ENCODE peak calls at places on chromosomes 6 and 20, in nine cellular contexts. K, N, A, B, U, T, H, I and P are unnamed samples.

GRCh38 chr20:59726196-59726595 is 121.9 kb downstream of the PHACTR3 start:
- DNase-seq in I (no peak), U (no peak), B (no peak), T (no peak), A (no peak), H (no peak), K (no peak), N (no peak), P (no peak)

GRCh38 chr6:142945071-142945445 is at the start of gene HIVEP2:
- DNase-seq in U (peak), K (peak), A (peak), I (peak), H (peak), T (peak), B (peak), N (peak), P (peak)

GRCh38 chr6:127069659-127070279 is 48.7 kb upstream of the RSPO3 start:
- DNase-seq in N (peak), H (no peak), B (no peak), I (no peak), A (peak), T (no peak), K (no peak), U (no peak), P (no peak)

GRCh38 chr6:170025341-170026271 is 265.3 kb downstream of the DLL1 start:
- DNase-seq in A (no peak), B (peak), I (peak), N (no peak), K (no peak), U (peak), T (peak), H (no peak), P (no peak)

GRCh38 chr6:130136803-130137202 is 85.9 kb downstream of the SAMD3 start:
- DNase-seq in I (no peak), B (no peak), T (no peak), K (no peak), H (no peak), A (no peak), U (no peak), N (no peak), P (no peak)

GRCh38 chr6:781350-781961 is 88.5 kb upstream of the EXOC2 start:
- DNase-seq in A (no peak), B (no peak), U (no peak), I (no peak), T (no peak), H (no peak), N (peak), K (no peak), P (no peak)

GRCh38 chr6:96157018-96157565 is 141.3 kb downstream of the FUT9 start:
- DNase-seq in B (no peak), N (no peak), U (no peak), H (no peak), T (no peak), A (no peak), I (no peak), K (no peak), P (no peak)

GRCh38 chr6:89313006-89313405 is 2.1 kb downstream of the GABRR2 start:
- DNase-seq in I (no peak), K (no peak), U (no peak), N (no peak), H (no peak), T (no peak), A (no peak), B (no peak), P (no peak)

GRCh38 chr6:133918208-133918930 is 29.5 kb downstream of the TCF21 start:
- DNase-seq in U (no peak), I (no peak), A (no peak), T (no peak), N (no peak), B (peak), H (no peak), K (no peak), P (no peak)

GRCh38 chr20:61927193-61927825 is 138.4 kb downstream of the TAF4 start:
- DNase-seq in U (no peak), N (no peak), H (peak), T (peak), I (peak), B (no peak), A (no peak), K (no peak), P (no peak)

GRCh38 chr6:56866917-56867522 is 87.9 kb upstream of the BEND6 start:
- DNase-seq in K (no peak), T (no peak), A (peak), N (no peak), I (no peak), U (no peak), B (no peak), H (no peak), P (no peak)

GRCh38 chr20:9884061-9884460 is 45.2 kb upstream of the PAK5 start:
- DNase-seq in I (no peak), K (no peak), H (no peak), A (no peak), T (no peak), U (no peak), N (no peak), B (no peak), P (no peak)

GRCh38 chr6:73631849-73632248 is 21.9 kb downstream of the SLC17A5 start:
- DNase-seq in B (no peak), I (no peak), U (no peak), H (no peak), K (no peak), N (no peak), A (no peak), T (no peak), P (no peak)

GRCh38 chr20:60658661-60659060 is 593.4 kb upstream of the CDH4 start:
- DNase-seq in I (no peak), K (no peak), H (no peak), B (no peak), T (no peak), U (no peak), A (no peak), N (no peak), P (no peak)

GRCh38 chr6:148507774-148508173 is 165.1 kb downstream of the SASH1 start:
- DNase-seq in A (no peak), I (no peak), U (no peak), N (no peak), H (no peak), K (no peak), B (no peak), T (no peak), P (no peak)

GRCh38 chr6:28336284-28337024 is 506 bp upstream of the ZSCAN31 start:
- DNase-seq in K (peak), N (peak), H (no peak), T (no peak), A (no peak), U (no peak), B (peak), I (no peak), P (no peak)

GRCh38 chr6:42817910-42818309 is 36.1 kb downstream of the BICRAL start:
- DNase-seq in K (no peak), B (no peak), I (no peak), H (no peak), T (no peak), A (no peak), N (no peak), U (no peak), P (no peak)

GRCh38 chr6:22147983-22148797 is 148.6 kb downstream of the PRL start:
- DNase-seq in I (no peak), H (no peak), N (no peak), T (no peak), A (peak), U (no peak), K (peak), B (no peak), P (no peak)

GRCh38 chr6:23106951-23107350 is 537.6 kb downstream of the HDGFL1 start:
- DNase-seq in I (no peak), N (no peak), B (no peak), A (no peak), H (no peak), K (no peak), U (no peak), T (no peak), P (no peak)

GRCh38 chr6:53793318-53793975 is 1.4 kb upstream of the LRRC1 start:
- DNase-seq in U (peak), I (no peak), T (no peak), K (peak), N (no peak), B (peak), A (peak), H (no peak), P (no peak)

GRCh38 chr6:116447496-116448011 is 13.6 kb upstream of the CALHM6 start:
- DNase-seq in H (no peak), U (no peak), K (no peak), A (peak), N (no peak), I (no peak), B (no peak), T (no peak), P (no peak)

GRCh38 chr20:53757472-53757913 is 163.9 kb upstream of the ZNF217 start:
- DNase-seq in U (no peak), K (no peak), I (no peak), B (no peak), H (no peak), N (no peak), A (no peak), T (no peak), P (no peak)

GRCh38 chr6:38158762-38159350 is 339.3 kb downstream of the ZFAND3 start:
- DNase-seq in N (no peak), H (no peak), I (no peak), K (no peak), B (no peak), U (no peak), A (no peak), T (peak), P (no peak)

GRCh38 chr20:33832113-33832853 is 21.1 kb downstream of the CHMP4B start:
- DNase-seq in A (no peak), T (no peak), N (no peak), H (no peak), U (no peak), I (no peak), K (no peak), B (peak), P (no peak)

GRCh38 chr6:74181471-74181870 is 485.5 kb downstream of the CD109 start:
- DNase-seq in H (no peak), U (no peak), I (no peak), A (no peak), T (no peak), B (no peak), N (no peak), K (no peak), P (no peak)

GRCh38 chr6:136750821-136751220 is 41.5 kb downstream of the MAP3K5 start:
- DNase-seq in N (no peak), H (no peak), T (no peak), I (no peak), U (no peak), K (no peak), B (no peak), A (no peak), P (no peak)
- H3K27ac ChIP-seq in N (no peak), H (no peak), T (no peak), I (peak), U (no peak), K (peak), B (no peak), A (no peak), P (peak)

GRCh38 chr20:41141153-41141815 is 3.9 kb downstream of the PLCG1 start:
- DNase-seq in I (no peak), U (no peak), T (no peak), H (no peak), K (peak), N (peak), A (no peak), B (peak), P (no peak)
- H3K4me3 ChIP-seq in I (no peak), U (no peak), T (no peak), H (no peak), K (no peak), N (no peak), A (no peak), B (no peak), P (peak)

GRCh38 chr20:5088688-5089087 is 31.1 kb downstream of the PCNA start:
- DNase-seq in I (no peak), T (no peak), N (no peak), K (no peak), A (no peak), H (no peak), U (no peak), B (no peak), P (no peak)

GRCh38 chr20:5092765-5093339 is 26.9 kb downstream of the PCNA start:
- DNase-seq in B (no peak), U (no peak), T (no peak), A (no peak), K (no peak), H (no peak), I (no peak), N (no peak), P (no peak)

GRCh38 chr20:5091902-5092301 is 27.9 kb downstream of the PCNA start:
- DNase-seq in A (no peak), B (no peak), H (no peak), N (no peak), U (no peak), K (no peak), I (no peak), T (no peak), P (no peak)

GRCh38 chr20:5085380-5085779 is 34.4 kb downstream of the PCNA start:
- DNase-seq in U (peak), T (no peak), A (no peak), I (peak), B (no peak), K (no peak), H (peak), N (no peak), P (no peak)

GRCh38 chr20:5090191-5090590 is 29.6 kb downstream of the PCNA start:
- DNase-seq in T (no peak), A (no peak), H (no peak), N (no peak), K (peak), U (no peak), B (no peak), I (peak), P (no peak)
- TF ChIP-seq POLR2A in T (no peak), A (no peak), H (peak), N (no peak), K (no peak), U (no peak), B (no peak), I (no peak), P (no peak)

GRCh38 chr6:29597184-29597583 is 12.3 kb downstream of the OR2H2 start:
- DNase-seq in A (no peak), K (no peak), H (no peak), I (no peak), B (no peak), U (no peak), T (no peak), N (no peak), P (no peak)

GRCh38 chr6:29598348-29598747 is 13.4 kb downstream of the OR2H2 start:
- DNase-seq in K (no peak), B (no peak), I (no peak), U (no peak), T (no peak), A (no peak), H (no peak), N (no peak), P (no peak)

GRCh38 chr6:29603456-29603855 is 18.5 kb downstream of the OR2H2 start:
- DNase-seq in N (no peak), K (no peak), I (no peak), A (no peak), B (no peak), T (no peak), U (no peak), H (no peak), P (no peak)

GRCh38 chr6:29603930-29604329 is 19.0 kb downstream of the OR2H2 start:
- DNase-seq in A (no peak), I (no peak), B (no peak), U (no peak), K (no peak), T (no peak), H (no peak), N (no peak), P (no peak)

GRCh38 chr6:29602564-29603361 is 17.8 kb downstream of the OR2H2 start:
- DNase-seq in T (no peak), U (no peak), B (no peak), A (peak), H (no peak), N (peak), I (no peak), K (no peak), P (no peak)
- H3K27ac ChIP-seq in T (no peak), U (no peak), B (no peak), A (no peak), H (no peak), N (no peak), I (no peak), K (no peak), P (no peak)

DNA sequence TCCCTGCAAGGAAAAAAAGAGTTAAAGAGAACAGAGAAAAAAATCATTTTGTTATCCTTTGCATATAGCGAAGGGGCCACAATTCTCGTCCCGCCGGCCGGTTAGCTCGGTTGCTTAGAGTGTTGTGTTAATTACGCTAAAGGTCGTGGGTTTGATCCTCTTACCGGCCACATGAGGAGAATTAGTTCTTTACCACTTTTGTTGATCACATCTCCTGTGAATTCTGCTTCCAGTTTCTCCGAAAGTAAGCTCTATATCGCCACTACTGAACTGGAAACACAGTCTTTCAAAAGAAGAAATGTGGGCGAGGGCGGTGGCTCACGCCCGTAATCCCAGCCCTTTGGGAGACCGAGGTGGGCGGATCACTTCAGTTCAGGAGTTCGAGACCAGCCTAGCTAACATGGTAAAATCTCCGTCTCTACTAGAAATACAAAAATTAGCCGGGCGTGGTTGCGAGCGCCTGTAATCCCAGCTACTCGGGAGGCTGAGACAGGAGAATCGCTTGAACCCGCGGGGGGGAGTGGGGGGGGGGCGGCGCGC is 13.4 kb downstream of the PRSS16 start:
- DNase-seq in I (no peak), A (no peak), T (no peak), H (no peak), B (no peak), K (no peak), U (no peak), N (no peak), P (no peak)
- H3K4me3 ChIP-seq in I (no peak), A (no peak), T (no peak), H (no peak), B (no peak), K (no peak), U (no peak), N (no peak), P (no peak)

DNA sequence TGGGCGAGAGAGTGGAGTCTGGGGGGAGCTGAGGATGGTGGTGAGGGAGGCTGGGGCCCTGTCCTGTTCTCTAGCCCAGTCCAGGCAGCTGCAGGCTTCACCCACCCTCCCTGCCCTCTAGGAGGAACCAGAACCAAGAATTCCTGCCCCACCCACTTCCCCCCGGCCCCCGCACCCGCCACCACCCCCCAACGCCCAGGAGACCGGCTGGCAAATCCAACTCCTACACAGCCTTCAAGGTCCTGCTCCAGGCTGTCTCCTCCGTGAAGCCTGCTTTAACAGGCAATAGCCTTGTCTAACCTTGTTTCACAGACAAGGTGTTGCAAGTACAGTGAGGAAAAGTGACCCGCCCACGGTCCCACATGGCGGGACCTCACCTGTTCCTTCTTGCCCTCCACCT is 2.4 kb downstream of the SPDEF start:
- DNase-seq in A (no peak), T (no peak), K (no peak), N (peak), I (no peak), H (no peak), B (no peak), U (no peak), P (no peak)
- TF ChIP-seq POLR2A in A (no peak), T (no peak), K (no peak), N (no peak), I (no peak), H (no peak), B (no peak), U (no peak), P (no peak)

GRCh38 chr6:35368038-35368887 is 25.9 kb downstream of the PPARD start:
- DNase-seq in H (no peak), U (no peak), B (no peak), N (no peak), A (peak), I (no peak), K (no peak), T (no peak), P (no peak)

GRCh38 chr6:35370124-35370741 is 27.9 kb downstream of the PPARD start:
- DNase-seq in H (no peak), U (peak), B (peak), A (peak), K (peak), T (peak), N (no peak), I (peak), P (no peak)

GRCh38 chr6:35371494-35372262 is 29.3 kb downstream of the PPARD start:
- DNase-seq in T (no peak), N (no peak), H (no peak), U (no peak), B (no peak), A (no peak), K (no peak), I (no peak), P (no peak)

GRCh38 chr6:35372633-35373032 is 30.3 kb downstream of the PPARD start:
- DNase-seq in U (no peak), H (no peak), B (no peak), N (no peak), K (no peak), A (no peak), I (no peak), T (no peak), P (no peak)

GRCh38 chr6:35370799-35371493 is 28.6 kb downstream of the PPARD start:
- DNase-seq in B (peak), N (no peak), I (peak), H (peak), K (peak), A (no peak), T (no peak), U (no peak), P (no peak)
- H3K27ac ChIP-seq in B (peak), N (peak), I (peak), H (no peak), K (peak), A (peak), T (no peak), U (no peak), P (peak)